ENCODE peak calls at places on chromosomes 16 and 17, in ten cellular contexts. One of them, this sample, is unnamed.

GRCh38 chr16:79463839-79464238 is 136.7 kb downstream of the MAF start:
- DNase-seq in CD4-positive, alpha-beta memory T cell: no peak
- DNase-seq in effector memory CD4-positive, alpha-beta T cell: no peak
- DNase-seq in dorsolateral prefrontal cortex: no peak
- DNase-seq in CD8-positive, alpha-beta memory T cell: no peak
- DNase-seq in sigmoid colon: no peak
- DNase-seq in fibroblast of lung: no peak
- DNase-seq in AG04450: no peak
- DNase-seq in CD4-positive, alpha-beta T cell: no peak
- DNase-seq in H1: no peak
- DNase-seq in this sample: no peak

GRCh38 chr16:51556694-51557327 is 405.7 kb upstream of the SALL1 start:
- DNase-seq in dorsolateral prefrontal cortex: no peak
- DNase-seq in CD8-positive, alpha-beta memory T cell: no peak
- DNase-seq in H1: no peak
- DNase-seq in effector memory CD4-positive, alpha-beta T cell: no peak
- DNase-seq in CD4-positive, alpha-beta T cell: no peak
- DNase-seq in AG04450: peak; percentile 77
- DNase-seq in CD4-positive, alpha-beta memory T cell: no peak
- DNase-seq in fibroblast of lung: peak; percentile 97
- DNase-seq in sigmoid colon: peak; percentile 75
- DNase-seq in this sample: no peak

GRCh38 chr16:3625331-3625730 is 13.9 kb upstream of the SLX4 start:
- DNase-seq in CD4-positive, alpha-beta T cell: no peak
- DNase-seq in AG04450: no peak
- DNase-seq in CD8-positive, alpha-beta memory T cell: no peak
- DNase-seq in H1: no peak
- DNase-seq in effector memory CD4-positive, alpha-beta T cell: no peak
- DNase-seq in dorsolateral prefrontal cortex: no peak
- DNase-seq in fibroblast of lung: no peak
- DNase-seq in CD4-positive, alpha-beta memory T cell: no peak
- DNase-seq in sigmoid colon: no peak
- DNase-seq in this sample: no peak

GRCh38 chr17:30378191-30378796 is 433 bp upstream of the CPD start:
- DNase-seq in CD8-positive, alpha-beta memory T cell: peak; percentile 47
- DNase-seq in CD4-positive, alpha-beta T cell: peak; percentile 42
- DNase-seq in CD4-positive, alpha-beta memory T cell: peak; percentile 72
- DNase-seq in sigmoid colon: peak; percentile 73
- DNase-seq in fibroblast of lung: no peak
- DNase-seq in H1: peak; percentile 59
- DNase-seq in dorsolateral prefrontal cortex: no peak
- DNase-seq in effector memory CD4-positive, alpha-beta T cell: peak; percentile 41
- DNase-seq in AG04450: no peak
- DNase-seq in this sample: peak; percentile 68

GRCh38 chr16:1474047-1474446 is 781 bp downstream of the CLCN7 start:
- DNase-seq in CD4-positive, alpha-beta T cell: no peak
- DNase-seq in dorsolateral prefrontal cortex: no peak
- DNase-seq in effector memory CD4-positive, alpha-beta T cell: no peak
- DNase-seq in fibroblast of lung: no peak
- DNase-seq in CD8-positive, alpha-beta memory T cell: no peak
- DNase-seq in sigmoid colon: no peak
- DNase-seq in H1: no peak
- DNase-seq in CD4-positive, alpha-beta memory T cell: no peak
- DNase-seq in AG04450: no peak
- DNase-seq in this sample: no peak

GRCh38 chr16:66409156-66409555 is 17.9 kb upstream of the BEAN1 start:
- DNase-seq in H1: no peak
- DNase-seq in effector memory CD4-positive, alpha-beta T cell: no peak
- DNase-seq in CD8-positive, alpha-beta memory T cell: no peak
- DNase-seq in AG04450: no peak
- DNase-seq in sigmoid colon: no peak
- DNase-seq in fibroblast of lung: peak; percentile 51
- DNase-seq in CD4-positive, alpha-beta T cell: no peak
- DNase-seq in CD4-positive, alpha-beta memory T cell: no peak
- DNase-seq in dorsolateral prefrontal cortex: no peak
- DNase-seq in this sample: no peak

GRCh38 chr17:6506679-6507231 is 49.6 kb downstream of the PITPNM3 start:
- DNase-seq in AG04450: no peak
- DNase-seq in fibroblast of lung: peak; percentile 15
- DNase-seq in H1: no peak
- DNase-seq in CD8-positive, alpha-beta memory T cell: no peak
- DNase-seq in CD4-positive, alpha-beta memory T cell: no peak
- DNase-seq in dorsolateral prefrontal cortex: no peak
- DNase-seq in CD4-positive, alpha-beta T cell: no peak
- DNase-seq in sigmoid colon: peak; percentile 66
- DNase-seq in effector memory CD4-positive, alpha-beta T cell: no peak
- DNase-seq in this sample: no peak

GRCh38 chr16:3187798-3188674 is at the start of gene OR1F1:
- DNase-seq in sigmoid colon: no peak
- DNase-seq in CD4-positive, alpha-beta T cell: peak; percentile 39
- DNase-seq in CD8-positive, alpha-beta memory T cell: peak; percentile 33
- DNase-seq in dorsolateral prefrontal cortex: no peak
- DNase-seq in CD4-positive, alpha-beta memory T cell: peak; percentile 67
- DNase-seq in effector memory CD4-positive, alpha-beta T cell: peak; percentile 23
- DNase-seq in H1: peak; percentile 83
- DNase-seq in fibroblast of lung: peak; percentile 45
- DNase-seq in AG04450: no peak
- DNase-seq in this sample: peak; percentile 76

GRCh38 chr17:13197586-13197985 is 179.8 kb upstream of the ELAC2 start:
- DNase-seq in dorsolateral prefrontal cortex: no peak
- DNase-seq in H1: no peak
- DNase-seq in CD4-positive, alpha-beta T cell: no peak
- DNase-seq in effector memory CD4-positive, alpha-beta T cell: no peak
- DNase-seq in AG04450: no peak
- DNase-seq in sigmoid colon: no peak
- DNase-seq in CD8-positive, alpha-beta memory T cell: no peak
- DNase-seq in CD4-positive, alpha-beta memory T cell: no peak
- DNase-seq in fibroblast of lung: no peak
- DNase-seq in this sample: no peak

GRCh38 chr16:86580063-86580797 is 1.9 kb downstream of the FOXL1 start:
- DNase-seq in dorsolateral prefrontal cortex: no peak
- DNase-seq in AG04450: no peak
- DNase-seq in CD4-positive, alpha-beta T cell: no peak
- DNase-seq in effector memory CD4-positive, alpha-beta T cell: no peak
- DNase-seq in CD4-positive, alpha-beta memory T cell: no peak
- DNase-seq in sigmoid colon: no peak
- DNase-seq in CD8-positive, alpha-beta memory T cell: no peak
- DNase-seq in fibroblast of lung: peak; percentile 69
- DNase-seq in H1: no peak
- DNase-seq in this sample: no peak

GRCh38 chr17:75087558-75088453 is at the start of gene SLC16A5:
- DNase-seq in AG04450: no peak
- DNase-seq in effector memory CD4-positive, alpha-beta T cell: peak; percentile 16
- DNase-seq in H1: peak; percentile 95
- DNase-seq in fibroblast of lung: peak; percentile 75
- DNase-seq in dorsolateral prefrontal cortex: peak; percentile 28
- DNase-seq in CD4-positive, alpha-beta T cell: peak; percentile 32
- DNase-seq in CD8-positive, alpha-beta memory T cell: peak; percentile 10
- DNase-seq in sigmoid colon: peak; percentile 92
- DNase-seq in CD4-positive, alpha-beta memory T cell: peak; percentile 45
- DNase-seq in this sample: no peak

GRCh38 chr16:9007177-9007794 is 43.6 kb upstream of the USP7 start:
- DNase-seq in fibroblast of lung: peak; percentile 43
- DNase-seq in CD8-positive, alpha-beta memory T cell: no peak
- DNase-seq in H1: no peak
- DNase-seq in dorsolateral prefrontal cortex: no peak
- DNase-seq in CD4-positive, alpha-beta T cell: no peak
- DNase-seq in effector memory CD4-positive, alpha-beta T cell: no peak
- DNase-seq in sigmoid colon: no peak
- DNase-seq in CD4-positive, alpha-beta memory T cell: no peak
- DNase-seq in AG04450: peak; percentile 23
- DNase-seq in this sample: no peak

GRCh38 chr17:21297026-21297520 is 12.6 kb downstream of the MAP2K3 start:
- DNase-seq in AG04450: no peak
- DNase-seq in dorsolateral prefrontal cortex: no peak
- DNase-seq in sigmoid colon: peak; percentile 75
- DNase-seq in H1: no peak
- DNase-seq in fibroblast of lung: no peak
- DNase-seq in CD4-positive, alpha-beta T cell: no peak
- DNase-seq in CD4-positive, alpha-beta memory T cell: no peak
- DNase-seq in effector memory CD4-positive, alpha-beta T cell: no peak
- DNase-seq in CD8-positive, alpha-beta memory T cell: no peak
- DNase-seq in this sample: no peak

GRCh38 chr16:48409839-48410610 is 24.8 kb upstream of the SIAH1 start:
- DNase-seq in fibroblast of lung: peak; percentile 97
- DNase-seq in effector memory CD4-positive, alpha-beta T cell: no peak
- DNase-seq in CD8-positive, alpha-beta memory T cell: no peak
- DNase-seq in AG04450: peak; percentile 69
- DNase-seq in CD4-positive, alpha-beta T cell: no peak
- DNase-seq in dorsolateral prefrontal cortex: no peak
- DNase-seq in CD4-positive, alpha-beta memory T cell: no peak
- DNase-seq in H1: no peak
- DNase-seq in sigmoid colon: no peak
- DNase-seq in this sample: no peak

GRCh38 chr16:23286131-23286532 is 16.0 kb upstream of the SCNN1B start:
- DNase-seq in dorsolateral prefrontal cortex: no peak
- DNase-seq in fibroblast of lung: no peak
- DNase-seq in AG04450: no peak
- DNase-seq in CD8-positive, alpha-beta memory T cell: no peak
- DNase-seq in H1: no peak
- DNase-seq in effector memory CD4-positive, alpha-beta T cell: no peak
- DNase-seq in CD4-positive, alpha-beta memory T cell: no peak
- DNase-seq in sigmoid colon: no peak
- DNase-seq in CD4-positive, alpha-beta T cell: no peak
- DNase-seq in this sample: no peak

GRCh38 chr16:67278773-67279295 is 498 bp upstream of the PLEKHG4 start:
- DNase-seq in CD8-positive, alpha-beta memory T cell: peak; percentile 36
- DNase-seq in AG04450: no peak
- DNase-seq in dorsolateral prefrontal cortex: no peak
- DNase-seq in effector memory CD4-positive, alpha-beta T cell: peak; percentile 21
- DNase-seq in CD4-positive, alpha-beta T cell: peak; percentile 35
- DNase-seq in fibroblast of lung: no peak
- DNase-seq in sigmoid colon: no peak
- DNase-seq in CD4-positive, alpha-beta memory T cell: no peak
- DNase-seq in H1: peak; percentile 74
- DNase-seq in this sample: no peak

GRCh38 chr17:1562178-1562643 is 381 bp downstream of the PITPNA start:
- DNase-seq in sigmoid colon: peak; percentile 76
- DNase-seq in effector memory CD4-positive, alpha-beta T cell: peak; percentile 6
- DNase-seq in CD8-positive, alpha-beta memory T cell: peak; percentile 11
- DNase-seq in dorsolateral prefrontal cortex: no peak
- DNase-seq in CD4-positive, alpha-beta T cell: no peak
- DNase-seq in CD4-positive, alpha-beta memory T cell: no peak
- DNase-seq in H1: no peak
- DNase-seq in fibroblast of lung: no peak
- DNase-seq in AG04450: no peak
- DNase-seq in this sample: no peak

DNA sequence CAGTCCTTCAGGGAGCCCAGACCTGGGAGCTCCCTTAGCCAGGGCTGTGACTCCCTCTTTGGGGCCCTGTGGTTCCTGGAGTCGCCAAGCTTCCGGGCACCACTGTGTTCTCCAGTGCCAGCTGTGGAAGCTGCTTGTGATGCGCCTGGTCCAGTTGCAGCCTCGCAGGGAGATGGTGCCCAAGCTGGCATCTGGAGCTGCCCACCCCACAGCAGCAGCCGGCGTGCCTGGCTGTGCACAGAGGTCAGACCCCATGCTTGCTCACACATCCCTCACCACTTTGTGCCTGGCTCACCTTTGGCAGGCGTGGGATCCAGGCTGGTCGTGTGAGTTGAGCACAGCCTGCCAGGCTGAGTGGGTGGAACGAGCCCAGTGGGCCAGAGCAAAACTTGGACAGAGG is 18.2 kb downstream of the RHOT1 start:
- DNase-seq in sigmoid colon: no peak
- DNase-seq in AG04450: no peak
- DNase-seq in CD4-positive, alpha-beta T cell: no peak
- DNase-seq in CD8-positive, alpha-beta memory T cell: no peak
- DNase-seq in H1: no peak
- DNase-seq in effector memory CD4-positive, alpha-beta T cell: no peak
- DNase-seq in dorsolateral prefrontal cortex: no peak
- DNase-seq in CD4-positive, alpha-beta memory T cell: no peak
- DNase-seq in fibroblast of lung: no peak
- DNase-seq in this sample: no peak
- H3K27me3 ChIP-seq in sigmoid colon: no peaks in the 10 kb centered on the region
- H3K27me3 ChIP-seq in AG04450: no peaks in the 10 kb centered on the region
- H3K27me3 ChIP-seq in CD4-positive, alpha-beta T cell: no peaks in the 10 kb centered on the region
- H3K27me3 ChIP-seq in CD8-positive, alpha-beta memory T cell: no peaks in the 10 kb centered on the region
- H3K27me3 ChIP-seq in H1: no peaks in the 10 kb centered on the region
- H3K27me3 ChIP-seq in effector memory CD4-positive, alpha-beta T cell: no peaks in the 10 kb centered on the region
- H3K27me3 ChIP-seq in dorsolateral prefrontal cortex: no peaks in the 10 kb centered on the region
- H3K27me3 ChIP-seq in CD4-positive, alpha-beta memory T cell: no peaks in the 10 kb centered on the region
- H3K27me3 ChIP-seq in fibroblast of lung: no peaks in the 10 kb centered on the region
- H3K27me3 ChIP-seq in this sample: no peaks in the 10 kb centered on the region

GRCh38 chr17:14331982-14332298 is 31.1 kb downstream of the HS3ST3B1 start:
- DNase-seq in CD4-positive, alpha-beta T cell: no peak
- DNase-seq in effector memory CD4-positive, alpha-beta T cell: no peak
- DNase-seq in sigmoid colon: no peak
- DNase-seq in AG04450: no peak
- DNase-seq in dorsolateral prefrontal cortex: no peak
- DNase-seq in CD8-positive, alpha-beta memory T cell: no peak
- DNase-seq in CD4-positive, alpha-beta memory T cell: no peak
- DNase-seq in H1: no peak
- DNase-seq in fibroblast of lung: no peak
- DNase-seq in this sample: no peak
- H3K27me3 ChIP-seq in CD4-positive, alpha-beta T cell: no peaks in the 10 kb centered on the region
- H3K27me3 ChIP-seq in effector memory CD4-positive, alpha-beta T cell: no peaks in the 10 kb centered on the region
- H3K27me3 ChIP-seq in sigmoid colon: peaks cover 3% of the 10 kb centered on the region
- H3K27me3 ChIP-seq in AG04450: no peaks in the 10 kb centered on the region
- H3K27me3 ChIP-seq in dorsolateral prefrontal cortex: no peaks in the 10 kb centered on the region
- H3K27me3 ChIP-seq in CD8-positive, alpha-beta memory T cell: no peaks in the 10 kb centered on the region
- H3K27me3 ChIP-seq in CD4-positive, alpha-beta memory T cell: no peaks in the 10 kb centered on the region
- H3K27me3 ChIP-seq in H1: no peaks in the 10 kb centered on the region
- H3K27me3 ChIP-seq in fibroblast of lung: no peaks in the 10 kb centered on the region
- H3K27me3 ChIP-seq in this sample: no peaks in the 10 kb centered on the region

DNA sequence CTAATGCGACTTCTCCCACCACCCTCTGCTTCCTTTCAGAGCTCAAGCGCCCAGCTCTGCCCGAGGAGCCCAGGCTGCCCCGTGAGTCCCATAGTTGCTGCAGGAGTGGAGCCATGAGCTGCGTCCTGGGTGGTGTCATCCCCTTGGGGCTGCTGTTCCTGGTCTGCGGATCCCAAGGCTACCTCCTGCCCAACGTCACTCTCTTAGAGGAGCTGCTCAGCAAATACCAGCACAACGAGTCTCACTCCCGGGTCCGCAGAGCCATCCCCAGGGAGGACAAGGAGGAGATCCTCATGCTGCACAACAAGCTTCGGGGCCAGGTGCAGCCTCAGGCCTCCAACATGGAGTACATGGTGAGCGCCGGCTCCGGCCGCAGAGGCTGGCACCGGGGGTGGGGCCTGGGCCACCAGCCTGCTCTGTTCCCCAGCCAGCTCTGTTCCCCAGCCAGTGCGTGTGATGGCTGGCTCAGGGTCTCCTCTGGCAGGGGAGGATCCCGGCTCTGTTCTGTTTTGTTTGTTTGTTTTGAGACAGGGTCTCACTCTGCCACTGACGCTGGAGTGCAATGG is 18.7 kb downstream of the CRISPLD2 start:
- DNase-seq in fibroblast of lung: peak; percentile 22
- DNase-seq in CD4-positive, alpha-beta memory T cell: no peak
- DNase-seq in dorsolateral prefrontal cortex: no peak
- DNase-seq in AG04450: no peak
- DNase-seq in CD8-positive, alpha-beta memory T cell: no peak
- DNase-seq in CD4-positive, alpha-beta T cell: no peak
- DNase-seq in effector memory CD4-positive, alpha-beta T cell: no peak
- DNase-seq in H1: no peak
- DNase-seq in sigmoid colon: peak; percentile 74
- DNase-seq in this sample: no peak
- H3K27me3 ChIP-seq in fibroblast of lung: no peaks in the 10 kb centered on the region
- H3K27me3 ChIP-seq in CD4-positive, alpha-beta memory T cell: no peaks in the 10 kb centered on the region
- H3K27me3 ChIP-seq in dorsolateral prefrontal cortex: no peaks in the 10 kb centered on the region
- H3K27me3 ChIP-seq in AG04450: no peaks in the 10 kb centered on the region
- H3K27me3 ChIP-seq in CD8-positive, alpha-beta memory T cell: peaks cover 9% of the 10 kb centered on the region
- H3K27me3 ChIP-seq in CD4-positive, alpha-beta T cell: peaks cover 5% of the 10 kb centered on the region
- H3K27me3 ChIP-seq in effector memory CD4-positive, alpha-beta T cell: no peaks in the 10 kb centered on the region
- H3K27me3 ChIP-seq in H1: peaks cover 10% of the 10 kb centered on the region
- H3K27me3 ChIP-seq in sigmoid colon: no peaks in the 10 kb centered on the region
- H3K27me3 ChIP-seq in this sample: peaks cover 3% of the 10 kb centered on the region

GRCh38 chr17:81034168-81034777 is 678 bp upstream of the BAIAP2 start:
- DNase-seq in dorsolateral prefrontal cortex: no peak
- DNase-seq in CD8-positive, alpha-beta memory T cell: no peak
- DNase-seq in effector memory CD4-positive, alpha-beta T cell: no peak
- DNase-seq in CD4-positive, alpha-beta memory T cell: no peak
- DNase-seq in H1: no peak
- DNase-seq in sigmoid colon: no peak
- DNase-seq in AG04450: no peak
- DNase-seq in fibroblast of lung: no peak
- DNase-seq in CD4-positive, alpha-beta T cell: no peak
- DNase-seq in this sample: no peak
- H3K27me3 ChIP-seq in dorsolateral prefrontal cortex: no peaks in the 10 kb centered on the region
- H3K27me3 ChIP-seq in CD8-positive, alpha-beta memory T cell: no peaks in the 10 kb centered on the region
- H3K27me3 ChIP-seq in effector memory CD4-positive, alpha-beta T cell: no peaks in the 10 kb centered on the region
- H3K27me3 ChIP-seq in CD4-positive, alpha-beta memory T cell: no peaks in the 10 kb centered on the region
- H3K27me3 ChIP-seq in H1: peaks cover 7% of the 10 kb centered on the region
- H3K27me3 ChIP-seq in sigmoid colon: no peaks in the 10 kb centered on the region
- H3K27me3 ChIP-seq in AG04450: no peaks in the 10 kb centered on the region
- H3K27me3 ChIP-seq in fibroblast of lung: no peaks in the 10 kb centered on the region
- H3K27me3 ChIP-seq in CD4-positive, alpha-beta T cell: no peaks in the 10 kb centered on the region
- H3K27me3 ChIP-seq in this sample: peaks cover 1% of the 10 kb centered on the region